ENCODE peak calls at places on chromosomes 11 and 22, in six cellular contexts. H is HFFc6, L is fibroblast of mammary gland, Z is osteocyte, U is NCI-H1417, J is IMR-90. N is an unnamed sample.
A peak's percentile ranks its signal among the peaks of the same experiment; 100 is the strongest.

GRCh38 chr22:37472418-37473006 is 13.7 kb downstream of the MFNG start:
- DNase-seq in J (peak; percentile 28), L (peak; percentile 38), U (peak; percentile 15), H (no peak), Z (no peak), N (no peak)

GRCh38 chr11:45374632-45375031 is 88.5 kb upstream of the SYT13 start:
- DNase-seq in Z (no peak), L (no peak), U (no peak), J (no peak), H (no peak), N (no peak)

GRCh38 chr11:288328-289144 is at the start of gene PGGHG:
- DNase-seq in J (no peak), U (peak; percentile 29), L (no peak), H (no peak), Z (no peak), N (peak; percentile 22)

GRCh38 chr11:118430956-118431355 is 5.3 kb upstream of the KMT2A start:
- DNase-seq in Z (no peak), H (no peak), L (no peak), J (no peak), U (no peak), N (no peak)

GRCh38 chr11:92226331-92227232 is 2.0 kb downstream of the FAT3 start:
- DNase-seq in Z (peak; percentile 84), L (no peak), U (peak; percentile 70), H (no peak), J (no peak), N (no peak)

GRCh38 chr11:109884501-109884900 is 208.7 kb upstream of the ZC3H12C start:
- DNase-seq in H (no peak), Z (no peak), L (no peak), J (no peak), U (no peak), N (no peak)

GRCh38 chr11:65785329-65786007 is 1.4 kb upstream of the OVOL1 start:
- DNase-seq in L (no peak), Z (no peak), J (no peak), H (no peak), U (no peak), N (no peak)

GRCh38 chr11:1483445-1483961 is 3.1 kb downstream of the MOB2 start:
- DNase-seq in L (no peak), J (no peak), H (no peak), U (no peak), Z (no peak), N (no peak)

GRCh38 chr11:101453682-101454081 is 130.1 kb downstream of the TRPC6 start:
- DNase-seq in L (peak; percentile 36), H (no peak), J (peak; percentile 73), U (no peak), Z (no peak), N (no peak)

GRCh38 chr11:128291835-128292234 is 295.5 kb downstream of the ETS1 start:
- DNase-seq in U (no peak), H (no peak), J (no peak), Z (no peak), L (no peak), N (no peak)

GRCh38 chr22:50293441-50294318 is 13.8 kb downstream of the PLXNB2 start:
- DNase-seq in J (peak; percentile 60), U (peak; percentile 14), Z (peak; percentile 91), L (peak; percentile 37), H (peak; percentile 71), N (no peak)

GRCh38 chr11:30786392-30787120 is 200.4 kb upstream of the MPPED2 start:
- DNase-seq in Z (no peak), L (no peak), U (no peak), J (peak; percentile 37), H (no peak), N (no peak)

GRCh38 chr22:32545801-32546200 is 71.2 kb downstream of the FBXO7 start:
- DNase-seq in J (peak; percentile 45), Z (no peak), L (no peak), U (no peak), H (peak; percentile 60), N (no peak)

GRCh38 chr22:45551310-45552016 is 48.8 kb downstream of the FBLN1 start:
- DNase-seq in U (no peak), H (no peak), Z (no peak), J (no peak), L (peak; percentile 44), N (peak; percentile 26)

GRCh38 chr11:110305169-110306018 is 9.0 kb upstream of the RDX start:
- DNase-seq in L (no peak), Z (no peak), J (no peak), H (no peak), U (peak; percentile 88), N (no peak)

GRCh38 chr11:122598971-122599370 is 56.6 kb upstream of the UBASH3B start:
- DNase-seq in H (no peak), U (no peak), Z (no peak), L (peak; percentile 24), J (no peak), N (no peak)

GRCh38 chr22:19754701-19755144 is 5.9 kb upstream of the TBX1 start:
- DNase-seq in U (no peak), Z (no peak), J (no peak), L (no peak), H (no peak), N (no peak)

GRCh38 chr11:5684627-5685362 is at the start of gene TRIM5:
- DNase-seq in H (peak; percentile 97), U (no peak), Z (peak; percentile 91), L (peak; percentile 97), J (peak; percentile 99), N (peak; percentile 10)

GRCh38 chr22:31742115-31742514 is 7.8 kb downstream of the PRR14L start:
- DNase-seq in Z (no peak), U (no peak), J (no peak), H (no peak), L (no peak), N (no peak)

GRCh38 chr11:75839851-75840250 is 24.8 kb downstream of the UVRAG start:
- DNase-seq in H (no peak), Z (no peak), U (no peak), J (no peak), L (peak; percentile 29), N (no peak)

GRCh38 chr11:12606597-12606996 is 67.6 kb upstream of the TEAD1 start:
- DNase-seq in H (peak; percentile 81), U (no peak), J (peak; percentile 90), Z (no peak), L (peak; percentile 93), N (no peak)

GRCh38 chr11:106983251-106983650 is 35.0 kb downstream of the GUCY1A2 start:
- DNase-seq in U (no peak), H (no peak), Z (no peak), L (no peak), J (no peak), N (no peak)

GRCh38 chr22:46414704-46415103 is 79.2 kb downstream of the TRMU start:
- DNase-seq in L (no peak), U (no peak), H (no peak), Z (no peak), J (no peak), N (no peak)

GRCh38 chr22:49592780-49593501 is 234.7 kb downstream of the BRD1 start:
- DNase-seq in L (no peak), U (no peak), Z (no peak), H (no peak), J (no peak), N (no peak)

GRCh38 chr11:71120346-71120963 is 131.9 kb downstream of the SHANK2 start:
- DNase-seq in L (peak; percentile 11), J (no peak), U (peak; percentile 81), Z (no peak), H (peak; percentile 1), N (no peak)

GRCh38 chr11:70421123-70421522 is 22.8 kb downstream of the CTTN start:
- DNase-seq in J (no peak), U (no peak), L (no peak), H (no peak), Z (no peak), N (no peak)

GRCh38 chr22:19644314-19645223 is 69.7 kb upstream of the SEPTIN5 start:
- DNase-seq in Z (no peak), L (peak; percentile 12), J (no peak), H (no peak), U (no peak), N (no peak)